ENCODE peak calls at places on chromosomes 3 and 15, in four cellular contexts. One of them, this sample, is unnamed.

GRCh38 chr3:72341943-72342342 is 506.3 kb downstream of the SHQ1 start:
- DNase-seq in Calu3: no peak
- DNase-seq in progenitor cell of endocrine pancreas: no peak
- DNase-seq in HAP-1: no peak
- DNase-seq in this sample: no peak

GRCh38 chr3:101216710-101217457 is 103.5 kb downstream of the IMPG2 start:
- DNase-seq in progenitor cell of endocrine pancreas: no peak
- DNase-seq in Calu3: no peak
- DNase-seq in HAP-1: no peak
- DNase-seq in this sample: no peak

GRCh38 chr3:67386446-67386845 is 268.0 kb downstream of the SUCLG2 start:
- DNase-seq in progenitor cell of endocrine pancreas: no peak
- DNase-seq in HAP-1: no peak
- DNase-seq in Calu3: no peak
- DNase-seq in this sample: no peak

GRCh38 chr15:66842710-66843441 is 140.8 kb downstream of the SMAD6 start:
- DNase-seq in Calu3: peak
- DNase-seq in progenitor cell of endocrine pancreas: no peak
- DNase-seq in HAP-1: no peak
- DNase-seq in this sample: peak

GRCh38 chr3:11810276-11810675 is 36.4 kb downstream of the TAMM41 start:
- DNase-seq in progenitor cell of endocrine pancreas: no peak
- DNase-seq in HAP-1: no peak
- DNase-seq in Calu3: no peak
- DNase-seq in this sample: no peak

GRCh38 chr3:16132190-16132589 is 42.3 kb upstream of the GALNT15 start:
- DNase-seq in HAP-1: no peak
- DNase-seq in progenitor cell of endocrine pancreas: no peak
- DNase-seq in Calu3: no peak
- DNase-seq in this sample: no peak

GRCh38 chr15:68808091-68808490 is 12.6 kb downstream of the ANP32A start:
- DNase-seq in HAP-1: no peak
- DNase-seq in Calu3: no peak
- DNase-seq in progenitor cell of endocrine pancreas: no peak
- DNase-seq in this sample: no peak

GRCh38 chr15:28252831-28253230 is 69.1 kb downstream of the HERC2 start:
- DNase-seq in progenitor cell of endocrine pancreas: no peak
- DNase-seq in Calu3: no peak
- DNase-seq in HAP-1: no peak
- DNase-seq in this sample: no peak

GRCh38 chr15:34855893-34856292 is 60.5 kb upstream of the ACTC1 start:
- DNase-seq in Calu3: no peak
- DNase-seq in progenitor cell of endocrine pancreas: no peak
- DNase-seq in HAP-1: no peak
- DNase-seq in this sample: no peak

This sample was measured in mesothelial cell of epicardium.